ENCODE peak calls at places on chromosomes 12 and 14, in eight cellular contexts. L is body of pancreas; Q is naive thymus-derived CD4-positive, alpha-beta T cell; N is heart left ventricle; C is foreskin keratinocyte; Z is aorta; H is BE2C; V is cardiac muscle cell. D is an unnamed sample.

GRCh38 chr14:59187802-59188460 is 536 bp upstream of the DAAM1 start:
- DNase-seq in L (peak; percentile 32), Q (peak; percentile 41), N (peak; percentile 75), C (peak; percentile 29), Z (peak; percentile 47), H (peak; percentile 50), V (peak; percentile 61), D (peak; percentile 24)

GRCh38 chr14:96176811-96177211 is 27.8 kb upstream of the BDKRB2 start:
- DNase-seq in L (no peak), Q (no peak), N (no peak), C (no peak), Z (no peak), H (no peak), V (no peak), D (peak; percentile 60)

GRCh38 chr14:22554706-22555572 is 34.1 kb downstream of the DAD1 start:
- DNase-seq in L (no peak), Q (no peak), N (no peak), C (no peak), Z (no peak), H (no peak), V (no peak), D (no peak)

GRCh38 chr12:108589028-108589839 is 8.7 kb downstream of the TMEM119 start:
- DNase-seq in L (peak; percentile 40), Q (no peak), N (no peak), C (no peak), Z (no peak), H (no peak), V (no peak), D (peak; percentile 45)

GRCh38 chr12:80936642-80937390 is 918 bp downstream of the LIN7A start:
- DNase-seq in L (peak; percentile 50), Q (no peak), N (peak; percentile 73), C (no peak), Z (peak; percentile 50), H (peak; percentile 65), V (peak; percentile 75), D (peak; percentile 60)

GRCh38 chr12:46506961-46507360 is 134.4 kb upstream of the SLC38A2 start:
- DNase-seq in L (no peak), Q (no peak), N (no peak), C (no peak), Z (no peak), H (no peak), V (no peak), D (no peak)

GRCh38 chr12:53219116-53219955 is 12.3 kb upstream of the ITGB7 start:
- DNase-seq in L (peak; percentile 32), Q (no peak), N (peak; percentile 68), C (no peak), Z (peak; percentile 65), H (no peak), V (no peak), D (no peak)

GRCh38 chr12:108516511-108517275 is 1.6 kb downstream of the FICD start:
- DNase-seq in L (no peak), Q (no peak), N (no peak), C (no peak), Z (no peak), H (no peak), V (no peak), D (no peak)

GRCh38 chr14:96494331-96494730 is 7.9 kb upstream of the PAPOLA start:
- DNase-seq in L (no peak), Q (no peak), N (no peak), C (no peak), Z (no peak), H (no peak), V (no peak), D (no peak)

GRCh38 chr14:69281450-69282169 is 21.7 kb downstream of the GALNT16 start:
- DNase-seq in L (no peak), Q (no peak), N (peak; percentile 60), C (no peak), Z (no peak), H (no peak), V (no peak), D (no peak)

GRCh38 chr12:2154050-2154449 is 101.3 kb downstream of the CACNA1C start:
- DNase-seq in L (no peak), Q (no peak), N (no peak), C (no peak), Z (no peak), H (no peak), V (no peak), D (no peak)

GRCh38 chr12:64691793-64692583 is 67.2 kb downstream of the GNS start:
- DNase-seq in L (no peak), Q (no peak), N (no peak), C (no peak), Z (no peak), H (no peak), V (no peak), D (no peak)

GRCh38 chr12:124938606-124939427 is 24.4 kb upstream of the UBC start:
- DNase-seq in L (peak; percentile 76), Q (no peak), N (no peak), C (peak; percentile 64), Z (peak; percentile 78), H (peak; percentile 77), V (peak; percentile 81), D (peak; percentile 68)

GRCh38 chr12:52691076-52691764 is 11.0 kb upstream of the KRT1 start:
- DNase-seq in L (peak; percentile 31), Q (peak; percentile 63), N (no peak), C (no peak), Z (no peak), H (peak; percentile 35), V (peak; percentile 47), D (peak; percentile 18)

GRCh38 chr14:50647753-50648152 is 20.4 kb downstream of the SAV1 start:
- DNase-seq in L (no peak), Q (no peak), N (no peak), C (no peak), Z (no peak), H (no peak), V (no peak), D (no peak)

GRCh38 chr14:103275000-103275399 is 59.0 kb upstream of the EIF5 start:
- DNase-seq in L (no peak), Q (no peak), N (no peak), C (no peak), Z (no peak), H (no peak), V (no peak), D (no peak)

GRCh38 chr12:52561880-52562449 is 9.0 kb upstream of the KRT71 start:
- DNase-seq in L (no peak), Q (no peak), N (no peak), C (no peak), Z (no peak), H (no peak), V (no peak), D (peak; percentile 48)

DNA sequence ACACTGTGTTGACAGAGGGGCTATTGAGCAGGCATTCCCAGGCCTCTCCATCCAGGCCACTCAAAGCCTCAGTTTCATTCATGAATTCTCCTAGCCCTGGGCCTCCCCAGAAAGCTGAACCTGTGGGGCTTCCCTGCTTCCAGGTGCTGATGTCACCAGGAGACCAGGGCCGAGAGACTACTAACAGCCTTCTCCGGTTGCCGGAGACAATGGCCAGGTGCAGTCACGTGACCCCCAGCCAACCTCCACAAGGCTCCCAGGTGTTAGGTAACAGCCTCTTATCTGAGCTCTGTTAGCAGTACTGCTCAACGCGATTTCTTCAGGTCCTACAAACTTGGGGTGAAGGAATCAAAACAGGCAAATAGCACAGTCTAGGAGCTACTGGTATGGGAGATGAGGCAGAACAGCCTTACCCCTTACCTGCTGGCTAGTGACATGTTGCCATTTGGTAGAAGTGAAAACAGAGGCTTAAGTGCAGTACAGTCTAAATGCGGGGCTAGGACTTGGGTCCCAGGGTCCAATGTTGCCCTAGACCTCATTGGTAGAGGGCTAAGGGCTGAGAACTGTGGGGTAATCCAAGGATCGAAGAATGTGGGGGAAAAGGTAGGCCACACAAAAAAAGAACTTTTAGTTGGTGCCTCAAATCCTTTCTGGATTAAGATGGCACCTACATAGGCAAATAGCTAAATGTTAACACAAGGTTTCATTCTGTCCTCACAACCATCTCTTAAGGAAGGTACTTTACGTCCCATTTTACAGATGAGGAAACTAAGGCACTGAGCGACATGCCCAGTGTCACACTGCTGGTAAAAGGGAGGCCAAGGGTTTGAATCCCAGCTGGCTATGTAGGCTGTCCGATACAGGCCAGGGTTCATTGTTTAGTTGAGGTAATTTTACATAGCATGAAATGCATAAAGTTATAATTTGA is 3.8 kb downstream of the CCDC88C start:
- DNase-seq in L (peak; percentile 95), Q (peak; percentile 31), N (no peak), C (no peak), Z (no peak), H (no peak), V (no peak), D (peak; percentile 33)
- H3K4me1 ChIP-seq in L (peaks cover 56% of the 10 kb centered on the region), Q (peaks cover 59% of the 10 kb centered on the region), N (peaks cover 12% of the 10 kb centered on the region), C (peaks cover 3% of the 10 kb centered on the region), Z (no peaks in the 10 kb centered on the region), H (no peaks in the 10 kb centered on the region), V (no peaks in the 10 kb centered on the region), D (peaks cover 7% of the 10 kb centered on the region)

DNA sequence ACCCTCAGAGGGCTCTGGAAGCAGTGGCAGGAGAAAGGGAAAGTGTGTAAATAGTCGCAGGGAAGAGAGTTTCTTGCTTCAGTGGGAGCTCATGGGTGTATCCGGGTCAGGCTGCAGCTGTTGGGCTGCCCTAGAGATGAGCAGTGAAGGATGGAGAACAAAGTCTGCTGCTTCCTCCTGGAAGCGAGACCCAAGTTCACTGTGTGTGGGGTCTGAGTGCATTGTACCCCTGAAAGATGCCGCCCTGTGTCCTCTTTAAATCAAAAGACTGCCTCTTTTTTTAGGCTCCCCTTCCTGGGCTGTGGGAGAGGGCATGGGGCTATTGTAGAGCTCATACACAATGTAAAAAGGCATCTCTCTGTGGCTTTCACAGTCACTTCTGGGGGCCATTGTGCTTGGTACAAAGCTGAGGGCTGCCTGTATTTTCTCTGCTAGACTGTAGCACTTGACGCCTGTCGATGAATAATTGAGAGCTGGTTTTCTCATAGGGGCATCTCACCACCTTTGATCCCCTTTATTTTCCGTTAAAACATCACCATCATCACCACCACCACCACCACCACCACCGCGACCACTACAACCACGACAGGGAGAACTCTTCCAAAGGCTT is 16.7 kb downstream of the CHST11 start:
- DNase-seq in L (no peak), Q (no peak), N (no peak), C (no peak), Z (no peak), H (no peak), V (no peak), D (no peak)
- H3K4me1 ChIP-seq in L (no peaks in the 10 kb centered on the region), Q (peaks cover 44% of the 10 kb centered on the region), N (peaks cover 28% of the 10 kb centered on the region), C (no peaks in the 10 kb centered on the region), Z (no peaks in the 10 kb centered on the region), H (peaks cover 11% of the 10 kb centered on the region), V (no peaks in the 10 kb centered on the region), D (no peaks in the 10 kb centered on the region)

DNA sequence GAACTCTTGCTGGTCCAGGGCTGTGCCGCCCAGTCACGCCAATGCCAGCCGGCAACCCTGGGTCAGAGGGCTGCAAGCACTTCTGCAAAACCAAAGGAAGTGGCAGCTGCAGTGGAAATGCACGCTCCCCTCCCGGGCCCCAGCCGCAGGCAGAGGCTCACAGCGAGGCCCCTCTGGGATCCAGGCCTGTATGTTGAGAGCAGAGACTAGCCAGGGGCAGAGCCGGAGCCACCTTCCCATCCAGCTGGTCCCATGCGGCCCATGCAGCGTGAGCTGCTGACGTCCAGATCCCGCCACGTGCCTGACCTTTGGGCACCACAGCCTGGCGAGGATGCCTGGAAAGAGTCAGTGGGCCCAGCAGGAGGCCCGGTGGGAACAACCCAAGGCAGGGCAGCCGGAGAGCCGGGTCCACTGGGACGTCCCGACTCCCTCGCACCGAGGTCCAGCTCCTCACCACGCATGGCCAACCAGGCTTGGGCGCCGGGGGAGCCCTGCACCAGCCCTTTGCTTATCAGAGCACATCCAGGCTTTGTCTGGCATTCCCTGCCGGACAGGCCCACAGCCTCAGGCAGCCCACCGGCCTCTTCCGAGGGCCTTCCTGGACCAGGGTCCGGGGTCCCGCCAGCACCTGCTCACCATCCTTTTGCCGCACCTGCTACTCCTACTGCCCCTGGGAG is 4.3 kb downstream of the GPR132 start:
- DNase-seq in L (no peak), Q (peak; percentile 42), N (no peak), C (no peak), Z (peak; percentile 77), H (no peak), V (no peak), D (peak; percentile 83)
- H3K4me1 ChIP-seq in L (peaks cover 13% of the 10 kb centered on the region), Q (peaks cover 66% of the 10 kb centered on the region), N (peaks cover 49% of the 10 kb centered on the region), C (no peaks in the 10 kb centered on the region), Z (no peaks in the 10 kb centered on the region), H (peaks cover 7% of the 10 kb centered on the region), V (peaks cover 30% of the 10 kb centered on the region), D (peaks cover 59% of the 10 kb centered on the region)

GRCh38 chr14:99563749-99564129 is 40.3 kb downstream of the CCDC85C start:
- DNase-seq in L (no peak), Q (no peak), N (no peak), C (no peak), Z (no peak), H (no peak), V (no peak), D (no peak)
- H3K4me1 ChIP-seq in L (peaks cover 99% of the 10 kb centered on the region), Q (no peaks in the 10 kb centered on the region), N (peaks cover 79% of the 10 kb centered on the region), C (no peaks in the 10 kb centered on the region), Z (no peaks in the 10 kb centered on the region), H (peaks cover 80% of the 10 kb centered on the region), V (peaks cover 60% of the 10 kb centered on the region), D (peaks cover 69% of the 10 kb centered on the region)